ENCODE peak calls at places on chromosome 14, in seven cellular contexts. F, T, H, O, D, Q and B are unnamed samples. For H3K27me3, the result is how much of the 10 kb centered on the place peaks cover.

GRCh38 chr14:57714487-57714899 is 151.4 kb downstream of the SLC35F4 start:
- DNase-seq in F (peak), T (no peak), H (no peak), O (no peak), D (no peak), Q (no peak), B (no peak)

GRCh38 chr14:92737206-92737605 is 11.2 kb downstream of the LGMN start:
- DNase-seq in F (no peak), T (no peak), H (no peak), O (no peak), D (no peak), Q (no peak), B (peak)

GRCh38 chr14:55117816-55118441 is 11.1 kb upstream of the LGALS3 start:
- DNase-seq in F (no peak), T (no peak), H (no peak), O (no peak), D (no peak), Q (peak), B (no peak)

GRCh38 chr14:49992901-49993335 is 100.0 kb downstream of the ARF6 start:
- DNase-seq in F (no peak), T (no peak), H (peak), O (peak), D (peak), Q (no peak), B (no peak)

GRCh38 chr14:99518441-99519346 is 37.5 kb downstream of the CCNK start:
- DNase-seq in F (peak), T (peak), H (peak), O (peak), D (peak), Q (peak), B (peak)

GRCh38 chr14:70268760-70269159 is 80.0 kb upstream of the SLC8A3 start:
- DNase-seq in F (no peak), T (no peak), H (no peak), O (no peak), D (no peak), Q (no peak), B (no peak)

GRCh38 chr14:81396108-81396507 is 4.0 kb downstream of the STON2 start:
- DNase-seq in F (no peak), T (no peak), H (no peak), O (no peak), D (no peak), Q (no peak), B (no peak)

GRCh38 chr14:76832503-76832988 is 6.3 kb downstream of the LRRC74A start:
- DNase-seq in F (no peak), T (no peak), H (no peak), O (peak), D (no peak), Q (no peak), B (no peak)

GRCh38 chr14:93150227-93151206 is 34.2 kb downstream of the MOAP1 start:
- DNase-seq in F (peak), T (no peak), H (no peak), O (peak), D (no peak), Q (no peak), B (peak)

GRCh38 chr14:35346738-35347322 is 54.6 kb downstream of the PSMA6 start:
- DNase-seq in F (no peak), T (peak), H (no peak), O (no peak), D (no peak), Q (peak), B (no peak)

GRCh38 chr14:93525691-93526451 is 95.1 kb downstream of the UNC79 start:
- DNase-seq in F (no peak), T (no peak), H (no peak), O (no peak), D (no peak), Q (no peak), B (no peak)

DNA sequence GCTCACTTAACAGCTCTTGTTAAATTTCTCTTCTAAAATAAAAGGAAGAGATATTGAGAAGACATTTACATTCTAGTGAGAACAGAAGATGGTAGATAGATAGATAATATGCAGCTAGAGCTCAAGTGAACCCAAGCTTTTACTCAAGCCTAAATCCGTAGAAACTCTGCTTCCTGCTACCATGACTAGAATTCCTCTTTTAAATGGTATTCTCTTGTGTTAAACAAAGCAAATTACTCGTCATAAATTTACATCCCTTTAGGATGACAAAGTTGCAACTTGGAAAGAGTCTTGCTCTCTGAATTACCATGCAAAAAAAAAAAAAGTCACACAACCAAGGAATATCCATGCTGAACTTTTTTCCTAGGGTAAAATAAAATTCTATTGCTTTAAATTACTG is 160.7 kb upstream of the LRFN5 start:
- DNase-seq in F (no peak), T (no peak), H (no peak), O (no peak), D (no peak), Q (no peak), B (no peak)
- H3K27me3 ChIP-seq in F (under half), T (under half), H (under half), O (under half), D (under half), Q (under half), B (under half)

GRCh38 chr14:85308531-85309300 is 221.2 kb upstream of the FLRT2 start:
- DNase-seq in F (peak), T (no peak), H (no peak), O (no peak), D (no peak), Q (no peak), B (no peak)
- TF ChIP-seq CTCF in F (no peak), T (no peak), H (no peak), O (no peak), D (no peak), Q (no peak), B (no peak)

GRCh38 chr14:100896369-100897060 is 7.0 kb downstream of the RTL1 start:
- DNase-seq in F (peak), T (peak), H (peak), O (no peak), D (peak), Q (peak), B (no peak)
- H3K27me3 ChIP-seq in F (under half), T (under half), H (half or more), O (under half), D (under half), Q (under half), B (under half)

GRCh38 chr14:59630281-59630963 is 53.8 kb upstream of the CCDC175 start:
- DNase-seq in F (peak), T (peak), H (no peak), O (peak), D (no peak), Q (no peak), B (no peak)

GRCh38 chr14:59634617-59635016 is 58.0 kb upstream of the CCDC175 start:
- DNase-seq in F (no peak), T (no peak), H (no peak), O (no peak), D (no peak), Q (no peak), B (no peak)

GRCh38 chr14:59629384-59630158 is 53.0 kb upstream of the CCDC175 start:
- DNase-seq in F (no peak), T (no peak), H (no peak), O (no peak), D (no peak), Q (no peak), B (no peak)

GRCh38 chr14:59632381-59632780 is 55.8 kb upstream of the CCDC175 start:
- DNase-seq in F (peak), T (no peak), H (no peak), O (no peak), D (no peak), Q (no peak), B (peak)

GRCh38 chr14:59631237-59631636 is 54.6 kb upstream of the CCDC175 start:
- DNase-seq in F (peak), T (no peak), H (no peak), O (no peak), D (no peak), Q (no peak), B (no peak)
- TF ChIP-seq CTCF in F (peak), T (no peak), H (no peak), O (no peak), D (no peak), Q (no peak), B (no peak)